ENCODE peak calls at places on chromosomes 16 and 17, in five cellular contexts. One of them, this sample, is unnamed.

GRCh38 chr17:69704935-69705334 is 290.4 kb downstream of the MAP2K6 start:
- DNase-seq in OCI-LY7: peak
- DNase-seq in IMR-90: no peak
- DNase-seq in SK-N-SH: no peak
- DNase-seq in HCT116: no peak
- DNase-seq in this sample: no peak

GRCh38 chr16:80794071-80794470 is 10.3 kb downstream of the CDYL2 start:
- DNase-seq in IMR-90: no peak
- DNase-seq in HCT116: no peak
- DNase-seq in OCI-LY7: no peak
- DNase-seq in SK-N-SH: no peak
- DNase-seq in this sample: no peak

GRCh38 chr17:32142857-32143524 is 689 bp downstream of the RHOT1 start:
- DNase-seq in HCT116: peak
- DNase-seq in OCI-LY7: peak
- DNase-seq in IMR-90: peak
- DNase-seq in SK-N-SH: peak
- DNase-seq in this sample: peak

GRCh38 chr16:85398688-85399582 is 214.2 kb upstream of the GSE1 start:
- DNase-seq in SK-N-SH: no peak
- DNase-seq in OCI-LY7: no peak
- DNase-seq in IMR-90: no peak
- DNase-seq in HCT116: no peak
- DNase-seq in this sample: no peak

GRCh38 chr17:4480929-4481898 is 17.5 kb upstream of the SPNS2 start:
- DNase-seq in HCT116: no peak
- DNase-seq in SK-N-SH: no peak
- DNase-seq in OCI-LY7: peak
- DNase-seq in IMR-90: no peak
- DNase-seq in this sample: no peak

GRCh38 chr16:1821861-1822611 is 4.6 kb downstream of the HAGH start:
- DNase-seq in HCT116: no peak
- DNase-seq in IMR-90: no peak
- DNase-seq in OCI-LY7: no peak
- DNase-seq in SK-N-SH: no peak
- DNase-seq in this sample: no peak

GRCh38 chr16:22641030-22641671 is 130.5 kb downstream of the NPIPB5 start:
- DNase-seq in IMR-90: peak
- DNase-seq in HCT116: peak
- DNase-seq in SK-N-SH: no peak
- DNase-seq in OCI-LY7: peak
- DNase-seq in this sample: peak

GRCh38 chr17:40157972-40158371 is 17.6 kb downstream of the CASC3 start:
- DNase-seq in SK-N-SH: no peak
- DNase-seq in HCT116: no peak
- DNase-seq in OCI-LY7: no peak
- DNase-seq in IMR-90: no peak
- DNase-seq in this sample: no peak

GRCh38 chr16:46428108-46429061 is 192.8 kb downstream of the SHCBP1 start:
- DNase-seq in OCI-LY7: no peak
- DNase-seq in SK-N-SH: no peak
- DNase-seq in HCT116: no peak
- DNase-seq in IMR-90: no peak
- DNase-seq in this sample: no peak

GRCh38 chr17:44672479-44673093 is 16.3 kb downstream of the MEIOC start:
- DNase-seq in OCI-LY7: peak
- DNase-seq in SK-N-SH: peak
- DNase-seq in IMR-90: peak
- DNase-seq in HCT116: peak
- DNase-seq in this sample: no peak

GRCh38 chr17:75654176-75654575 is 12.8 kb downstream of the RECQL5 start:
- DNase-seq in IMR-90: no peak
- DNase-seq in SK-N-SH: no peak
- DNase-seq in HCT116: no peak
- DNase-seq in OCI-LY7: no peak
- DNase-seq in this sample: no peak

GRCh38 chr17:77237232-77238008 is 96.7 kb downstream of the SEC14L1 start:
- DNase-seq in IMR-90: no peak
- DNase-seq in OCI-LY7: no peak
- DNase-seq in HCT116: no peak
- DNase-seq in SK-N-SH: no peak
- DNase-seq in this sample: no peak

GRCh38 chr16:28192811-28193529 is 18.8 kb downstream of the XPO6 start:
- DNase-seq in SK-N-SH: no peak
- DNase-seq in HCT116: no peak
- DNase-seq in IMR-90: no peak
- DNase-seq in OCI-LY7: peak
- DNase-seq in this sample: no peak

GRCh38 chr17:28499366-28499668 is 6.8 kb upstream of the FOXN1 start:
- DNase-seq in HCT116: no peak
- DNase-seq in OCI-LY7: no peak
- DNase-seq in IMR-90: no peak
- DNase-seq in SK-N-SH: no peak
- DNase-seq in this sample: no peak

GRCh38 chr17:34581446-34582184 is 2.2 kb downstream of the TMEM132E start:
- DNase-seq in SK-N-SH: peak
- DNase-seq in OCI-LY7: no peak
- DNase-seq in IMR-90: no peak
- DNase-seq in HCT116: no peak
- DNase-seq in this sample: no peak

GRCh38 chr17:61750656-61751055 is 112.7 kb downstream of the BRIP1 start:
- DNase-seq in SK-N-SH: no peak
- DNase-seq in HCT116: no peak
- DNase-seq in IMR-90: no peak
- DNase-seq in OCI-LY7: no peak
- DNase-seq in this sample: no peak

GRCh38 chr16:74168445-74168844 is 128.2 kb upstream of the PSMD7 start:
- DNase-seq in OCI-LY7: no peak
- DNase-seq in SK-N-SH: no peak
- DNase-seq in IMR-90: no peak
- DNase-seq in HCT116: no peak
- DNase-seq in this sample: no peak

GRCh38 chr17:65994114-65994513 is 197.8 kb downstream of the CEP112 start:
- DNase-seq in HCT116: no peak
- DNase-seq in SK-N-SH: no peak
- DNase-seq in OCI-LY7: no peak
- DNase-seq in IMR-90: no peak
- DNase-seq in this sample: no peak

GRCh38 chr17:57554826-57555635 is 190.1 kb downstream of the CCDC182 start:
- DNase-seq in SK-N-SH: peak
- DNase-seq in IMR-90: no peak
- DNase-seq in HCT116: no peak
- DNase-seq in OCI-LY7: no peak
- DNase-seq in this sample: no peak

GRCh38 chr17:57672205-57672632 is 72.9 kb downstream of the CCDC182 start:
- DNase-seq in SK-N-SH: peak
- DNase-seq in OCI-LY7: peak
- DNase-seq in IMR-90: peak
- DNase-seq in HCT116: no peak
- DNase-seq in this sample: no peak

GRCh38 chr17:2337811-2338657 is 733 bp downstream of the SGSM2 start:
- DNase-seq in OCI-LY7: peak
- DNase-seq in SK-N-SH: peak
- DNase-seq in IMR-90: peak
- DNase-seq in HCT116: no peak
- DNase-seq in this sample: peak

GRCh38 chr17:38703742-38704644 is 1.1 kb upstream of the MLLT6 start:
- DNase-seq in IMR-90: no peak
- DNase-seq in SK-N-SH: peak
- DNase-seq in OCI-LY7: peak
- DNase-seq in HCT116: peak
- DNase-seq in this sample: peak
- H3K4me2 ChIP-seq in IMR-90: peak
- H3K4me2 ChIP-seq in SK-N-SH: peak
- H3K4me2 ChIP-seq in OCI-LY7: peak
- H3K4me2 ChIP-seq in HCT116: peak
- H3K4me2 ChIP-seq in this sample: peak

DNA sequence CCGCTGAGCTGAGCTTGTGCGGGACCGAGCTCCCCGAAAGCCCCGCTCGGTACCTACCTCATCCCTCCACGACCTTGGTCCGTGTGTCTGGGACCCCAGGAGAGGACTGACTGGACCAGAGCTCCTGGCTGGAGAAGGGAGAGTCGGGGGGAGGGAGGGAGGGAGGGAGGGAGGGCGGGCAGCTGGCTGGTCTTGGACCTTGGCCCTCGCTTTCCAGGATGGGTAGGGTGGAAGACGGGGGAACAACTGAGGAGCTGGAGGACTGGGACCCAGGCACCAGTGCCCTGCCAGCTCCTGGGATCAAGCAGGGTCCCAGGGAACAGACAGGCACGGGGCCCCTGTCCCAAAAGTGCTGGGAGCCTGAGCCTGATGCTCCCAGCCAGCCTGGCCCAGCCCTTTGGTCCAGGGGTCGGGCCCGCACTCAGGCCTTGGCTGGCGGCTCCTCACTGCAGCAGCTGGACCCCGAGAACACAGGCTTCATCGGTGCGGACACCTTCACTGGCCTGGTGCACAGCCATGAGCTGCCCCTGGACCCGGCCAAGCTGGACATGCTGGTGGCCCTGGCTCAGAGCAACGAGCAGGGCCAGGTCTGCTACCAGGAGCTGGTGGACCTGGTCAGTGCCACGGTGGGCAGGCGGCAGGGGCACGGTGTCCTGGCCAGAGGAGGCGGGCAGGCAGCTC is 553 bp downstream of the RHBDL1 start:
- DNase-seq in IMR-90: no peak
- DNase-seq in OCI-LY7: no peak
- DNase-seq in HCT116: no peak
- DNase-seq in SK-N-SH: no peak
- DNase-seq in this sample: no peak
- H3K4me3 ChIP-seq in IMR-90: peak
- H3K4me3 ChIP-seq in OCI-LY7: no peak
- H3K4me3 ChIP-seq in HCT116: no peak
- H3K4me3 ChIP-seq in SK-N-SH: no peak
- H3K4me3 ChIP-seq in this sample: no peak

GRCh38 chr17:6713918-6714271 is 726 bp upstream of the SLC13A5 start:
- DNase-seq in OCI-LY7: no peak
- DNase-seq in HCT116: no peak
- DNase-seq in IMR-90: no peak
- DNase-seq in SK-N-SH: no peak
- DNase-seq in this sample: no peak
- H3K4me2 ChIP-seq in OCI-LY7: no peak
- H3K4me2 ChIP-seq in HCT116: no peak
- H3K4me2 ChIP-seq in IMR-90: no peak
- H3K4me2 ChIP-seq in SK-N-SH: no peak
- H3K4me2 ChIP-seq in this sample: no peak

GRCh38 chr17:67243284-67243683 is 1.7 kb downstream of the HELZ start:
- DNase-seq in IMR-90: no peak
- DNase-seq in SK-N-SH: no peak
- DNase-seq in HCT116: no peak
- DNase-seq in OCI-LY7: no peak
- DNase-seq in this sample: no peak
- H3K4me3 ChIP-seq in IMR-90: no peak
- H3K4me3 ChIP-seq in SK-N-SH: peak
- H3K4me3 ChIP-seq in HCT116: peak
- H3K4me3 ChIP-seq in OCI-LY7: peak
- H3K4me3 ChIP-seq in this sample: peak